ENCODE peak calls at places on chromosome 2, in four cellular contexts. G, N, O and H are unnamed samples.

GRCh38 chr2:135849087-135849486 is 12.1 kb upstream of the LCT start:
- DNase-seq in G (no peak), N (no peak), O (no peak), H (no peak)

GRCh38 chr2:168687314-168687713 is 115.1 kb upstream of the NOSTRIN start:
- DNase-seq in G (peak), N (no peak), O (no peak), H (no peak)

GRCh38 chr2:166332049-166332448 is 43.7 kb downstream of the SCN9A start:
- DNase-seq in G (no peak), N (no peak), O (no peak), H (no peak)

GRCh38 chr2:64288932-64289655 is 144.9 kb upstream of the PELI1 start:
- DNase-seq in G (no peak), N (no peak), O (no peak), H (no peak)

GRCh38 chr2:232104076-232104646 is 142.6 kb downstream of the DIS3L2 start:
- DNase-seq in G (no peak), N (no peak), O (no peak), H (no peak)

GRCh38 chr2:179422037-179422643 is 157.5 kb upstream of the SESTD1 start:
- DNase-seq in G (peak), N (peak), O (no peak), H (peak)

GRCh38 chr2:235024951-235025773 is 73.3 kb downstream of the SH3BP4 start:
- DNase-seq in G (no peak), N (no peak), O (no peak), H (no peak)

GRCh38 chr2:177397501-177398289 is 5.1 kb downstream of the AGPS start:
- DNase-seq in G (peak), N (no peak), O (no peak), H (no peak)

GRCh38 chr2:177606636-177607035 is 214.1 kb downstream of the AGPS start:
- DNase-seq in G (no peak), N (no peak), O (no peak), H (no peak)

GRCh38 chr2:232211743-232212686 is 166.5 kb upstream of the ALPP start:
- DNase-seq in G (no peak), N (no peak), O (no peak), H (no peak)

GRCh38 chr2:47811668-47812067 is 28.7 kb downstream of the MSH6 start:
- DNase-seq in G (no peak), N (no peak), O (no peak), H (no peak)

GRCh38 chr2:16349811-16350210 is 315.8 kb downstream of the CYRIA start:
- DNase-seq in G (no peak), N (no peak), O (no peak), H (no peak)

GRCh38 chr2:219071189-219071816 is 10.6 kb upstream of the IHH start:
- DNase-seq in G (peak), N (no peak), O (no peak), H (no peak)

GRCh38 chr2:24359701-24360049 is 661 bp downstream of the ITSN2 start:
- DNase-seq in G (peak), N (no peak), O (no peak), H (no peak)

GRCh38 chr2:26068602-26069298 is 34.9 kb downstream of the RAB10 start:
- DNase-seq in G (peak), N (no peak), O (no peak), H (no peak)

GRCh38 chr2:21103274-21103891 is 20.4 kb upstream of the TDRD15 start:
- DNase-seq in G (no peak), N (no peak), O (no peak), H (no peak)

GRCh38 chr2:134648547-134648946 is 70.3 kb downstream of the TMEM163 start:
- DNase-seq in G (no peak), N (no peak), O (no peak), H (no peak)

GRCh38 chr2:129709030-129709955 is 270.2 kb upstream of the RAB6C start:
- DNase-seq in G (no peak), N (no peak), O (peak), H (no peak)

GRCh38 chr2:28387082-28387960 is 5.3 kb upstream of the FOSL2 start:
- DNase-seq in G (no peak), N (no peak), O (no peak), H (no peak)

GRCh38 chr2:40240067-40240466 is 211.8 kb downstream of the SLC8A1 start:
- DNase-seq in G (no peak), N (no peak), O (peak), H (peak)

GRCh38 chr2:30200875-30201274 is 30.5 kb upstream of the LBH start:
- DNase-seq in G (no peak), N (no peak), O (no peak), H (no peak)

GRCh38 chr2:30194421-30194820 is 36.9 kb upstream of the LBH start:
- DNase-seq in G (no peak), N (no peak), O (no peak), H (no peak)

GRCh38 chr2:30193104-30193681 is 38.1 kb upstream of the LBH start:
- DNase-seq in G (no peak), N (no peak), O (no peak), H (no peak)

GRCh38 chr2:30195011-30195410 is 36.3 kb upstream of the LBH start:
- DNase-seq in G (no peak), N (no peak), O (no peak), H (no peak)

DNA sequence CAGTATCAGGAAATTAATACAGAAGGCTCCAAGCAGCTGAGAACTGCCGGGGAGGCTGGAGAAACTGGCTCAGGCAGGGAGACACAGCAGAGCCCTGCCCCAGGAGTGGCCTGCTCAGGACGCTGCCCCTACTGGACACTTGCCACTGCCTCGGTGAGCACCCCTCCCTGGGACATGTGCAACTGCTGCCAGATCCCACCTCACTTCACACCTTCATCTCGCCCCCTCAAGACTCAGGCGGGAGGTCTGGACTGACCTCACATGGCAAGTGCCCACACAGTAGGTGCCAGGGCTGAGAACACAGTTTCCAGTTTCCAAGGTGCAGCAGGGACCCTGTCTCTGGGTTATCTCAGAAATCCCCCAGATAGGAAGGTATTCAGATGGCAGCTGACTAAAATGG is 33.8 kb upstream of the LBH start:
- DNase-seq in G (peak), N (no peak), O (no peak), H (no peak)
- TF ChIP-seq CTCF in G (no peak), N (no peak), O (no peak), H (no peak)

DNA sequence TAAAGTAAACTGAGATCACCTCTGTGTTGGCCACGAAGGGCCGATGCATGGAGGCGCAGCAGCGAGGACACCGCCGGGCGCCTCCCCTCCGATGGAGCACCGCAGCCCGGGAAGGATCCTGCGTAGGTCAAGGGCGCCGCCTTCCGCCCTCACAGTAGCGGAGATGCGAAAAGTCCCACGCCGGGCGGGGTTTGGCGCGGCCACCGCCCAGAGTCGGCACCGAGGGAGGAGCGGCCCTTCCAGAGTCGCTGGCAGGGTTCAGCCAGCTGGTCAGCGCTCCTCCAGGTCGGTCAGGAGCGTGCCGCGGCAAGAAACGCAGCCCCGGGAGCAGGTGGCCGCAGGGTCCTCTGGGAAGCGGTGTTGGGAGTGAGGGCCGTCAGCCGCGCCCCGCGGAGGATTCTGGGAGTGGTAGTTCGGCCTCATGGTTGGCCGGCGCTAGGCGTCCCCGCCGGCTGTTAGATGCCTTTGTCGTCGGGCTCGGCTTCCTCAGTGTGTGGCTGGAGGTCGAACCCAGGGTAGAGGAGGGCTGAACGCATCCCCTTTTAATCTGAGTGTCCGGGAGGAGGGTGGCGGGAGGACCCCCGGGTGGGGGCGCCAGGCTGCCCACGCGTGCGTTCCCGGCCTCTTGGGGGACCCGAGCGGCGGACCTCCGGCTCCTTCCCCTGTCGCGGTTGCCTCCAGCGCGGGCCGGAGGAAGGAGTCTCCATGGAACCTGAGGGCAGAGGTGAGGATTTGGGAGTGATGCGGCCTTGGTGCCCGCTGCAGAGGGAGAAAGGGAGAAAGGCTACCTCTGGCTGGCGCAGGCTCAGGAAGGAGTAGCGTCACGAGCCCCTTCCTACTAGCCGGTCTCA is at the start of gene ZNF892:
- DNase-seq in G (peak), N (peak), O (peak), H (peak)
- TF ChIP-seq CTCF in G (no peak), N (no peak), O (peak), H (no peak)

GRCh38 chr2:176089843-176090395 is 2.6 kb upstream of the HOXD13 start:
- DNase-seq in G (no peak), N (no peak), O (no peak), H (no peak)

GRCh38 chr2:176087330-176088047 is 3.7 kb upstream of the EVX2 start:
- DNase-seq in G (no peak), N (no peak), O (peak), H (no peak)

GRCh38 chr2:176088937-176089842 is 3.3 kb upstream of the HOXD13 start:
- DNase-seq in G (no peak), N (no peak), O (no peak), H (no peak)

GRCh38 chr2:176085861-176086771 is 2.4 kb upstream of the EVX2 start:
- DNase-seq in G (peak), N (peak), O (no peak), H (no peak)

DNA sequence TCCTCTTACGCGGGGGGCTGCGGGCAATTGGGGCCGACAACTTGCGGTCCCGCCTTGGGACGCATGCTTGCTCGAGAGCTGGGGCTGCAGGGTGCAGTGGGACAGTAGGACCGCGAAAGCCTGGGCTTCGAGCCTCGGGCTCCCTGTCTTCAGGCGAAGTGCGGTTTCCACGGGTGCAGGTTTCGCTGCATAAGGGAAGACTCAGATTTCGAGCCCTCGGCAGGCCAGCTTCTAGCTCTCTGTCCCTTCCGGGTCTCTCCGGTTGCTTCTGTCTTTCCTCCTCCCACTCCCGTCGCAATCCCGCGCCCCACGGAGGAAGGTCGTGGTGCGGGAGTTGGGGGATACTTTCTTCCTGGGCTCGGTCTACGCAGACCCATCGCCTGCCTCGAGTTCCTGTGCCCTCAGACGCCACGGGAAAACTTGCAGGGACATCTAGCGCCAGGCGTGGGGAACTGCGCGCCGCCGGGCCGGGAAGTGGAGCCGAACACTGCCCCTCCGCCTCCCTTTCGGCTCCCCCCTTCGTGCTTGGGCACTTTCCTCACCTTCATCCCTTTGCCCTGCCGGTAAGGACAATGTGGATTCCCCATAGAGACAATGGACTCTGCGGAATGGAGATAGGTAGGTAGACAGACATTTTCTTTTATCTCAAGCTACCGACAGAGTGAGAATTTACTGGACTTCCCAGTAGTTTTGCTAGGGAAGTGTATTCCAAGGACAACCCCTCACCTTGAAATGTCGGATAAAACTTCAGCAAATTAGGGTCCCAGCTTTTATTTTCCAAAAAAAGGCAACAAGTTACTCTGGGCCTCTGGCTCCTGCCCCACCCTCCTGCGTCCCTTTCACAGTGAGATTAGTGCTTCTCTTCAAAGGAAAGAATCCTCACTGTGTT is 4.2 kb upstream of the HOXD13 start:
- DNase-seq in G (peak), N (no peak), O (no peak), H (peak)
- TF ChIP-seq CTCF in G (peak), N (no peak), O (peak), H (peak)

GRCh38 chr2:96073170-96073775 is 38.6 kb upstream of the GPAT2 start:
- DNase-seq in G (no peak), N (no peak), O (no peak), H (no peak)

GRCh38 chr2:96074156-96074555 is 39.4 kb upstream of the GPAT2 start:
- DNase-seq in G (no peak), N (no peak), O (no peak), H (no peak)

GRCh38 chr2:96081042-96081441 is 35.3 kb downstream of the ADRA2B start:
- DNase-seq in G (no peak), N (no peak), O (no peak), H (no peak)

GRCh38 chr2:96072746-96073145 is 38.0 kb upstream of the GPAT2 start:
- DNase-seq in G (no peak), N (no peak), O (no peak), H (no peak)

DNA sequence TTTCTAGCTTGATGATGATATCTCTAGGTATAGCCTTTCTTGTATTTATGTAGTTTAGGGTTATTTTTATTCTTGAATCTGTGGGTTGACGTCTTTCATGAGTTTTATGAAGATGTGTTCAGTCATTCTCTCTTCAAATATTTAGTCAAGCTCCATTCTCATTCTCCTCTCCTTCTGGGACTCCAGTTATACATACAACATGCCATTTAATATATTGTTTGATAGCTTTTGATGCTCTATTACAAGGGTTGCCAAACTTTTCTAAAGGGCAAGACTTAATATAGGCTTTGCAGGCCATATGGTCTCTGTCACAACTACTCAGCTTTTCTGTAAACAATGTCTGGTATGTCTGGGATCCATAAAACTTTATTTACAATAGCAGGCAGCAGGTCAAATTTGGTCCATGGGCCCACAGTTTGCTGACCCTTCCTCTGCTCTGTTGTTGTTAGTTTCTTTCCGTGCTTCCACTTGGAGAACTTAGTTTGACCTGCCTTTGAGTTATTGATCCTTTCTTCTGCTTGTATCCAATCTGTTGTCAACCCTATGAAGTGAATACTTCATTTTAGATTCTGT is 40.6 kb upstream of the GPAT2 start:
- DNase-seq in G (no peak), N (no peak), O (no peak), H (no peak)
- TF ChIP-seq CTCF in G (no peak), N (no peak), O (no peak), H (no peak)

GRCh38 chr2:182667321-182667695 is 48.7 kb upstream of the DNAJC10 start:
- DNase-seq in G (no peak), N (no peak), O (no peak), H (no peak)
- TF ChIP-seq CTCF in G (no peak), N (no peak), O (no peak), H (no peak)

GRCh38 chr2:239522740-239523119 is 121.9 kb upstream of the HDAC4 start:
- DNase-seq in G (no peak), N (no peak), O (no peak), H (no peak)

GRCh38 chr2:239523147-239523943 is 122.5 kb upstream of the HDAC4 start:
- DNase-seq in G (no peak), N (no peak), O (no peak), H (no peak)

GRCh38 chr2:239520811-239521517 is 120.1 kb upstream of the HDAC4 start:
- DNase-seq in G (no peak), N (no peak), O (no peak), H (no peak)

GRCh38 chr2:239521518-239521815 is 120.6 kb upstream of the HDAC4 start:
- DNase-seq in G (no peak), N (no peak), O (no peak), H (no peak)

GRCh38 chr2:239522002-239522739 is 121.4 kb upstream of the HDAC4 start:
- DNase-seq in G (no peak), N (no peak), O (no peak), H (no peak)
- TF ChIP-seq CTCF in G (no peak), N (no peak), O (no peak), H (no peak)